ENCODE peak calls at places on chromosomes 5 and 9, in four cellular contexts. One of them, this sample, is unnamed.

GRCh38 chr9:19748278-19749126 is 40.3 kb downstream of the SLC24A2 start:
- DNase-seq in A549: no peak
- DNase-seq in GM12878: no peak
- DNase-seq in K562: peak
- DNase-seq in this sample: no peak

GRCh38 chr5:150486402-150487198 is 21.3 kb upstream of the NDST1 start:
- DNase-seq in A549: peak
- DNase-seq in GM12878: no peak
- DNase-seq in K562: peak
- DNase-seq in this sample: peak

GRCh38 chr5:53987091-53987490 is 323.3 kb downstream of the ARL15 start:
- DNase-seq in A549: no peak
- DNase-seq in GM12878: no peak
- DNase-seq in K562: no peak
- DNase-seq in this sample: no peak

GRCh38 chr9:98884849-98885248 is 58.9 kb upstream of the COL15A1 start:
- DNase-seq in K562: no peak
- DNase-seq in GM12878: no peak
- DNase-seq in A549: no peak
- DNase-seq in this sample: no peak

GRCh38 chr5:54702470-54702869 is 184.9 kb downstream of the SNX18 start:
- DNase-seq in GM12878: no peak
- DNase-seq in K562: no peak
- DNase-seq in A549: no peak
- DNase-seq in this sample: no peak

GRCh38 chr5:141703133-141703561 is 21.1 kb upstream of the ARAP3 start:
- DNase-seq in A549: no peak
- DNase-seq in GM12878: no peak
- DNase-seq in K562: no peak
- DNase-seq in this sample: no peak

GRCh38 chr9:107492381-107492780 is 2.8 kb upstream of the KLF4 start:
- DNase-seq in A549: no peak
- DNase-seq in K562: no peak
- DNase-seq in GM12878: no peak
- DNase-seq in this sample: no peak

GRCh38 chr9:125088752-125089151 is 54.6 kb downstream of the SCAI start:
- DNase-seq in K562: no peak
- DNase-seq in A549: no peak
- DNase-seq in GM12878: no peak
- DNase-seq in this sample: no peak

GRCh38 chr5:101561018-101561417 is 657.9 kb upstream of the ST8SIA4 start:
- DNase-seq in GM12878: no peak
- DNase-seq in A549: no peak
- DNase-seq in K562: no peak
- DNase-seq in this sample: no peak

GRCh38 chr9:34994429-34995287 is 5.1 kb downstream of the DNAJB5 start:
- DNase-seq in A549: peak
- DNase-seq in GM12878: no peak
- DNase-seq in K562: peak
- DNase-seq in this sample: peak

GRCh38 chr9:129351642-129352151 is 173.6 kb upstream of the IER5L start:
- DNase-seq in A549: peak
- DNase-seq in K562: no peak
- DNase-seq in GM12878: no peak
- DNase-seq in this sample: no peak

GRCh38 chr5:16493261-16493660 is 27.7 kb upstream of the ZNF622 start:
- DNase-seq in GM12878: no peak
- DNase-seq in K562: no peak
- DNase-seq in A549: no peak
- DNase-seq in this sample: no peak

GRCh38 chr5:95884511-95884910 is 62.0 kb upstream of the GLRX start:
- DNase-seq in A549: no peak
- DNase-seq in K562: peak
- DNase-seq in GM12878: no peak
- DNase-seq in this sample: no peak

GRCh38 chr5:109907189-109907588 is 217.5 kb downstream of the MAN2A1 start:
- DNase-seq in K562: no peak
- DNase-seq in GM12878: no peak
- DNase-seq in A549: no peak
- DNase-seq in this sample: peak

GRCh38 chr5:181133610-181134231 is 2.8 kb upstream of the OR2V1 start:
- DNase-seq in GM12878: no peak
- DNase-seq in K562: peak
- DNase-seq in A549: peak
- DNase-seq in this sample: peak

GRCh38 chr5:179176571-179177230 is 116.5 kb downstream of the ZNF354C start:
- DNase-seq in GM12878: no peak
- DNase-seq in K562: no peak
- DNase-seq in A549: no peak
- DNase-seq in this sample: no peak

GRCh38 chr9:20209421-20210340 is 412.6 kb downstream of the MLLT3 start:
- DNase-seq in K562: no peak
- DNase-seq in GM12878: peak
- DNase-seq in A549: no peak
- DNase-seq in this sample: no peak

GRCh38 chr5:38979535-38979934 is 94.7 kb downstream of the RICTOR start:
- DNase-seq in K562: no peak
- DNase-seq in GM12878: no peak
- DNase-seq in A549: no peak
- DNase-seq in this sample: no peak

GRCh38 chr5:128988476-128988875 is 23.2 kb downstream of the SLC27A6 start:
- DNase-seq in A549: no peak
- DNase-seq in K562: no peak
- DNase-seq in GM12878: no peak
- DNase-seq in this sample: no peak

GRCh38 chr5:79259383-79259782 is 23.5 kb downstream of the JMY start:
- DNase-seq in GM12878: no peak
- DNase-seq in K562: no peak
- DNase-seq in A549: no peak
- DNase-seq in this sample: no peak

GRCh38 chr5:1522601-1523479 is 920 bp downstream of the LPCAT1 start:
- DNase-seq in GM12878: no peak
- DNase-seq in K562: peak
- DNase-seq in A549: no peak
- DNase-seq in this sample: no peak

GRCh38 chr5:164188733-164189148 is 683.3 kb downstream of the MAT2B start:
- DNase-seq in GM12878: no peak
- DNase-seq in K562: no peak
- DNase-seq in A549: no peak
- DNase-seq in this sample: peak

GRCh38 chr5:43772601-43773031 is 169.6 kb downstream of the NNT start:
- DNase-seq in K562: peak
- DNase-seq in A549: no peak
- DNase-seq in GM12878: no peak
- DNase-seq in this sample: no peak

GRCh38 chr5:36692791-36693763 is 86.7 kb downstream of the SLC1A3 start:
- DNase-seq in GM12878: no peak
- DNase-seq in A549: peak
- DNase-seq in K562: peak
- DNase-seq in this sample: peak

GRCh38 chr5:58060971-58061370 is 398.9 kb downstream of the PLK2 start:
- DNase-seq in A549: no peak
- DNase-seq in GM12878: no peak
- DNase-seq in K562: no peak
- DNase-seq in this sample: no peak

GRCh38 chr5:160894-161540 is 30.3 kb upstream of the LRRC14B start:
- DNase-seq in A549: no peak
- DNase-seq in K562: no peak
- DNase-seq in GM12878: no peak
- DNase-seq in this sample: no peak

GRCh38 chr9:17521456-17521855 is 57.4 kb upstream of the SH3GL2 start:
- DNase-seq in A549: no peak
- DNase-seq in K562: no peak
- DNase-seq in GM12878: no peak
- DNase-seq in this sample: no peak

GRCh38 chr9:85224729-85225128 is 517.0 kb downstream of the AGTPBP1 start:
- DNase-seq in K562: no peak
- DNase-seq in A549: no peak
- DNase-seq in GM12878: no peak
- DNase-seq in this sample: no peak

GRCh38 chr9:90658181-90658580 is 15.6 kb upstream of the DIRAS2 start:
- DNase-seq in K562: no peak
- DNase-seq in A549: no peak
- DNase-seq in GM12878: no peak
- DNase-seq in this sample: no peak

DNA sequence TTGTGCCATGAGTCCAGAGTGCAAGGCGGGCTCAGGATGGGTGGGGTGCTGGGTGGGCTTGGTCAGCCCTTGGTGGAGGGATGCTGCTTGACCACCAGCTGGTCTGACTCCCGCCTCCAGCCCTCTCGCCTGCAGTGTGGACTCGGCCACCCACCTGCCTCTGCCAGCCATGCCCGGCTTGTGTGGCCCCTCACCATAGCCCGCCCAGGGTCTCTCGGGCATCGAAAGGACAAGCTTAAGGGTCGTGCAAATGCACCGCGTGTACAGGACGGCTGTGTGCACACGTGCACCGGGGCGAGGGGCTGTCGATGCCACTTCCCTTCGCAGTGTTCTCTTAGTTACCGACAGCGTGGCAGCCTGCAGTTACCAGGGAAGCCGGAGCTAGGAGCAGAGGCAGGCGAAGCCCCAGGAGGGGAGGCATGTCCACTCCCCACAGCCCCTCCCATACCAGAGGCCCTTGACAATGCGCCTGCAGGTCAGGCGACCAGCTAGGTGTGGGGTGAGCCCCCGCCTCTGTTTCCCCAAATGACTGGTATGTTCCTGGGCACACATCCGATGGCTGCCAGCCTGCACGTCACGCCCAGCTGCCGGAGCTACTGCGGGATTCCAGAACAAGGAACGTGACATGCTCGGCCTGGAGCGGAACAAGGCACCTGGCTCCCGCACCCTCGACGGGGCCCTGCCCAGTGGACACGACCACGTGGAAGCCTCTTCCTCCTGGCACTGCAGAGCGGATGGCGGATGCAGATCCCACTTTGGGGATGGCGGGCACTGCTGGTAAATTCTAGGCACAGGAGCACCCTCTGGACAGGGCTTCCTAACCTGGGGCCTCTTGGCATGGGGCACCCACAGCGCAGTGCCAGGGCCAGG is 7.8 kb downstream of the LCN9 start:
- DNase-seq in K562: no peak
- DNase-seq in GM12878: no peak
- DNase-seq in A549: no peak
- DNase-seq in this sample: no peak
- TF ChIP-seq BHLHE40 in K562: no peak
- TF ChIP-seq BHLHE40 in GM12878: no peak
- TF ChIP-seq BHLHE40 in A549: no peak
- TF ChIP-seq BHLHE40 in this sample: no peak

DNA sequence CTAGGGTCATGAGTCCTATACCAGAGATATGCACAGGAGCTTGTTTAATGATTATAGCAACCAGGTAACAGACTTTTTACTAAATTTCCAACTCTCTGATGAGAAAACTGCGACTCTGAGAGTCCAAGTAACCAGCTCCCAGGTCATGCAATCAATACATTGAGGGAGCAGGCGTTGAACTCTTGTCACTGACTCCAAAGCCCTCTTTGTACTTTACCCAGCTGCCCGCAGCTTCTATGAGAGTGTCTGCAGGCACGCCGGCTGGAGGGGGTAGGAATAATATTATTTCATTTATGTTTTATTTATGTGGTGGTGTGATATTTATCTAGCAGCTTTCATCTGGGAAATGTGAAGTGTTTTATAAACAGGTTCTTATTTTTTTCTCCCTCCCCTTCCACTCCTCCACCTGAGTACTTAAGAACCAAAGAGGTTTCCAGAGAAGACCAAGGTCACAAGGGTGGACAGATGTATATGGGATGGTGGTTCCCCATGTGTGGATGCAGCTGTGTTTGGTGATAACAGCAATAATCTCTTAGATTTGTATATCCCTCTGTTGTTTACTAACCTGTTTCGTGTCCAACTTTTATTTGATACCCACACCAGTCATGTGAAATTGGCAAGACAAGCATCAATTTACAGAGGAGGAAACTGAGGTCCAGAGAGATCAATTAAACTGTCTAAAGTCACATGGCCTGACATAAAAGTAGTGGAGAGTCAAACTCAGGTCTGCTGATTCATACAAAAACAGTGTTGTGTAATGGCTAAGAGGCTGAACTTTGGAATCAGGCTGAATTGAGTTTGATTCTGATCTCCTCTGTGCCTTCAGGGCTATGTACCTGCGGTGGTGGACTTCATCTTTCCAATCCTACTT is 140.2 kb upstream of the TRIM32 start:
- DNase-seq in K562: no peak
- DNase-seq in A549: peak
- DNase-seq in GM12878: no peak
- DNase-seq in this sample: peak
- TF ChIP-seq CHD4 in K562: no peak
- TF ChIP-seq CHD4 in A549: no peak
- TF ChIP-seq CHD4 in GM12878: no peak
- TF ChIP-seq CHD4 in this sample: no peak

GRCh38 chr5:32123058-32123805 is 50.9 kb downstream of the GOLPH3 start:
- DNase-seq in A549: no peak
- DNase-seq in K562: no peak
- DNase-seq in GM12878: no peak
- DNase-seq in this sample: no peak
- TF ChIP-seq BHLHE40 in A549: no peak
- TF ChIP-seq BHLHE40 in K562: no peak
- TF ChIP-seq BHLHE40 in GM12878: no peak
- TF ChIP-seq BHLHE40 in this sample: no peak

DNA sequence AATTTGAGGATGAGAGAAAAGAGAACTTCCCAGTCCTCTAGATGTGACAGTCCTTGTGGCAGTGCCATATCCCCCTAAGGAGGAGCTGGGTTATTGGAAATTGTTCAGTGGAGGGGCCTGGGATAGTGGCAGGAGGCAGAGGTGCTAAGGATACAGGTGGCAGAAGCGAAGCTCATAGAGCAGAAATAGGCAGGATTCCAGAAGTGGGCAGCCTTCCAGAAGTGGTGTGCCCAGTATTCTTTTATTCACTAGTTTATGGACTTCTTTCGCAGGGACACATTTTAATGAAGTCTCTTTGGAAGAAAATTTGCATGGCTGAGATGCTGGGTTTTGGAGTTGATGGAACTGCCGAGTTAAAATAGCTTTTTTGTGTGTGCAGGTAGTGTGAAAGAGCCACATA is 6.8 kb downstream of the PIK3R1 start:
- DNase-seq in K562: no peak
- DNase-seq in GM12878: no peak
- DNase-seq in A549: no peak
- DNase-seq in this sample: no peak
- TF ChIP-seq CHD4 in K562: no peak
- TF ChIP-seq CHD4 in GM12878: no peak
- TF ChIP-seq CHD4 in A549: no peak
- TF ChIP-seq CHD4 in this sample: no peak